ENCODE peak calls at places on chromosomes 13 and 19, in seven cellular contexts. Y is neural progenitor cell, M is SJSA1, D is esophagus squamous epithelium, L is WERI-Rb-1, Q is cardiac fibroblast, T is tibial nerve. X is an unnamed sample.

GRCh38 chr13:110298566-110299321 is 8.2 kb downstream of the COL4A1 start:
- DNase-seq in L (no peak), Q (peak; percentile 70), M (peak; percentile 47), T (no peak), Y (no peak), D (no peak), X (no peak)

GRCh38 chr13:29861694-29862110 is 11.3 kb upstream of the UBL3 start:
- DNase-seq in M (peak; percentile 88), Q (no peak), D (no peak), L (no peak), Y (no peak), T (no peak), X (no peak)

GRCh38 chr13:78147905-78148304 is 229.3 kb upstream of the EDNRB start:
- DNase-seq in M (no peak), L (no peak), D (no peak), Q (peak; percentile 65), Y (no peak), T (no peak), X (no peak)

GRCh38 chr13:33728271-33729037 is 89.5 kb upstream of the RFC3 start:
- DNase-seq in L (no peak), T (peak; percentile 59), M (no peak), Q (peak; percentile 48), Y (no peak), D (no peak), X (no peak)

GRCh38 chr19:1064661-1065605 is 2.0 kb upstream of the ARHGAP45 start:
- DNase-seq in L (no peak), D (no peak), Q (peak; percentile 74), T (no peak), M (peak; percentile 71), Y (peak; percentile 87), X (no peak)

GRCh38 chr19:21498651-21499050 is 6.8 kb upstream of the ZNF429 start:
- DNase-seq in M (no peak), L (no peak), T (no peak), Y (no peak), Q (no peak), D (no peak), X (no peak)

GRCh38 chr13:35714096-35714495 is 237.6 kb upstream of the MAB21L1 start:
- DNase-seq in T (no peak), Y (peak; percentile 52), L (peak; percentile 74), M (no peak), D (no peak), Q (no peak), X (no peak)

GRCh38 chr19:7756258-7756657 is 6.8 kb upstream of the CLEC4M start:
- DNase-seq in D (no peak), Y (no peak), T (no peak), L (no peak), Q (no peak), M (no peak), X (no peak)

GRCh38 chr19:42220751-42221097 is 612 bp downstream of the ZNF526 start:
- DNase-seq in Q (no peak), L (no peak), M (no peak), D (no peak), T (no peak), Y (peak; percentile 13), X (no peak)

GRCh38 chr13:61685683-61686013 is 270.0 kb upstream of the PCDH20 start:
- DNase-seq in Y (peak; percentile 68), L (peak; percentile 20), D (no peak), M (no peak), T (no peak), Q (no peak), X (no peak)

GRCh38 chr13:44818428-44818827 is 170.8 kb downstream of the NUFIP1 start:
- DNase-seq in T (no peak), Y (peak; percentile 81), M (no peak), Q (peak; percentile 45), L (peak; percentile 46), D (no peak), X (no peak)

GRCh38 chr19:55652311-55653078 is 2.3 kb upstream of the U2AF2 start:
- DNase-seq in Y (no peak), T (no peak), Q (no peak), M (no peak), D (no peak), L (no peak), X (no peak)

GRCh38 chr19:14048439-14049153 is 13.3 kb downstream of the PALM3 start:
- DNase-seq in D (no peak), L (peak; percentile 65), T (no peak), Q (no peak), Y (peak; percentile 56), M (peak; percentile 50), X (no peak)

GRCh38 chr13:30033681-30034447 is 183.4 kb upstream of the UBL3 start:
- DNase-seq in T (no peak), D (no peak), M (peak; percentile 66), Y (no peak), L (no peak), Q (peak; percentile 33), X (no peak)

GRCh38 chr19:14979136-14979497 is 547 bp downstream of the SLC1A6 start:
- DNase-seq in T (no peak), Y (peak; percentile 60), L (no peak), M (no peak), D (no peak), Q (no peak), X (peak; percentile 65)

GRCh38 chr19:52735734-52736133 is 890 bp upstream of the ZNF611 start:
- DNase-seq in Q (no peak), Y (peak; percentile 90), M (no peak), D (no peak), L (peak; percentile 95), T (peak; percentile 46), X (peak; percentile 18)

GRCh38 chr19:39842693-39843435 is 3.3 kb downstream of the FBL start:
- DNase-seq in M (no peak), L (no peak), Y (no peak), Q (no peak), D (no peak), T (no peak), X (no peak)
- H3K4me3 ChIP-seq in M (no peak overlapping the region), L (no peak overlapping the region), Y (no peak overlapping the region), Q (no peak overlapping the region), D (no peak overlapping the region), T (no peak overlapping the region), X (no peak overlapping the region)

DNA sequence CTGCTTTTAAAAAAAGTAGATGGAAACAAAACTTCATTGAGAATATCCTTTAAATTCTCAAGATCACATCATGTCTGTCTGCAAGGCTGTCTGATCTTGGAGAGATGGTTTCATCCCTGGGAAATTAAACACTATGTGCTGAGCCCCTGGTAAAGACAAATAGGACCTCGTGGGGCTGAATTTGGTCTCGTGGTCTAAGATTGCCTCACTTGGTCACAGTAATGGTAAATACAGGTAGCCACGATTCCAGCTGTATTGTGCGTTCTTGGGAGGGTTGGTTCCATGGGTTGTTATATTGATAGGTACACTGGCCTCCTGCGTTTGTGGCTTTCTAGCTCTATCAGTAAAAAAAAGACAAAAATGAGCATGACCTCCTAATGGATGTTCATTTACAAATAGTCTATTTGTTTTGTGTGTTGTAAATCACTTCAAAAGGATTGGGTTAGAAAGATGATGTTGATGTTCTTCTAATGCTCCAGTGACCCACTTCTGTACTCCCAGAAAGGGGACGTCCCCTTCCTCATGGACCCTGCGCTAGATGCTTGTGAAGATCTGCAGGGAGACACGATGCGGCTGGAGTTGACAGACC is 1.7 kb downstream of the CEBPG start:
- DNase-seq in Y (no peak), M (no peak), Q (no peak), D (no peak), T (no peak), L (no peak), X (no peak)
- H3K4me3 ChIP-seq in Y (peak overlapping the region; percentile 99), M (peak overlapping the region; percentile 100), Q (no peak overlapping the region), D (peak overlapping the region; percentile 87), T (peak overlapping the region; percentile 88), L (no peak overlapping the region), X (no peak overlapping the region)

DNA sequence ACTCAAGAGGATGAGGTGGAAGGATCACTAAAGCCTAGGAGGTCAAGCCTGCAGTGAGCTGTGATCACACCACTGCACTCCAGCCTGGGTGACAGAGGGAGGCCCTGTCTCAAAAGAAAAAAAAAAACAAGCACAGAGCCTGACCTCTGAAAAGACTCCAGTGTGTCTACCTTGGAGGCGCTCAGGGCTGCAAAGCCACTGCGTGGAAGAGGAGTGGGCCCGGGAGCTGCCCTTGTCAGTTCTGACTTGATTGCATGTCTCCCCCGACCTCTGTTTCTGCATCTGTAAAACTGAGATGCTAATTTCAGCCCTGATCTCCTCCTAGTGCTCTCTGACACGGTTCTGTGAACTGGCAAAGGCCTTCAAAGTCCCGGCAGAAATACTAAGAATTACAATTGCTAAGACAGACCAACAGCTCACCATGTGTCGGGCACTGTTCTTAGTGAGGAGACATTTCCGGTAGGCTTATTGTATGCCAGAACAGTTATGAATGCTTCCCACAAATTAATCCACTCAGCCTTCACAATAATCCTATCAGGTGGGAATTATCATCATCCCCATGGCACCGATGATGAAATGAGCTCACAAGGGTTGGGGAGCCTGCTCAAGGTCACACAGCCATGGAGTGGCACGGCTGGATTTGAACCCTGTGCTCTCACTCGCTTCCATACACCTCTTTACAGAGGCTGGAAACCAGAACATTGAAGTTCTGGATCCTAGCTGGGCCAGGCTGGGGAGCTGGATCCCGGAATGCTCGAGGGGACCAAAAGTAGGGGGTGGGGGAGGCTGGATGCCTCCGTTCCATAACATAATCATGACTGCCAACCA is 3.5 kb downstream of the AKT2 start:
- DNase-seq in Q (no peak), T (no peak), D (no peak), Y (no peak), M (no peak), L (no peak), X (no peak)
- H3K4me3 ChIP-seq in Q (no peak overlapping the region), T (no peak overlapping the region), D (no peak overlapping the region), Y (no peak overlapping the region), M (no peak overlapping the region), L (no peak overlapping the region), X (no peak overlapping the region)

GRCh38 chr19:43783636-43784035 is 2.9 kb upstream of the KCNN4 start:
- DNase-seq in Y (no peak), D (no peak), M (no peak), L (no peak), Q (no peak), T (no peak), X (no peak)

GRCh38 chr19:43782689-43783231 is 2.0 kb upstream of the KCNN4 start:
- DNase-seq in M (no peak), T (no peak), L (no peak), Y (no peak), Q (no peak), D (no peak), X (peak; percentile 65)

GRCh38 chr19:43782311-43782660 is 1.5 kb upstream of the KCNN4 start:
- DNase-seq in T (no peak), Q (no peak), Y (no peak), L (no peak), M (no peak), D (no peak), X (no peak)

GRCh38 chr19:43784981-43785808 is 4.4 kb upstream of the KCNN4 start:
- DNase-seq in M (peak; percentile 69), Q (peak; percentile 74), T (no peak), D (no peak), L (peak; percentile 62), Y (peak; percentile 86), X (no peak)

DNA sequence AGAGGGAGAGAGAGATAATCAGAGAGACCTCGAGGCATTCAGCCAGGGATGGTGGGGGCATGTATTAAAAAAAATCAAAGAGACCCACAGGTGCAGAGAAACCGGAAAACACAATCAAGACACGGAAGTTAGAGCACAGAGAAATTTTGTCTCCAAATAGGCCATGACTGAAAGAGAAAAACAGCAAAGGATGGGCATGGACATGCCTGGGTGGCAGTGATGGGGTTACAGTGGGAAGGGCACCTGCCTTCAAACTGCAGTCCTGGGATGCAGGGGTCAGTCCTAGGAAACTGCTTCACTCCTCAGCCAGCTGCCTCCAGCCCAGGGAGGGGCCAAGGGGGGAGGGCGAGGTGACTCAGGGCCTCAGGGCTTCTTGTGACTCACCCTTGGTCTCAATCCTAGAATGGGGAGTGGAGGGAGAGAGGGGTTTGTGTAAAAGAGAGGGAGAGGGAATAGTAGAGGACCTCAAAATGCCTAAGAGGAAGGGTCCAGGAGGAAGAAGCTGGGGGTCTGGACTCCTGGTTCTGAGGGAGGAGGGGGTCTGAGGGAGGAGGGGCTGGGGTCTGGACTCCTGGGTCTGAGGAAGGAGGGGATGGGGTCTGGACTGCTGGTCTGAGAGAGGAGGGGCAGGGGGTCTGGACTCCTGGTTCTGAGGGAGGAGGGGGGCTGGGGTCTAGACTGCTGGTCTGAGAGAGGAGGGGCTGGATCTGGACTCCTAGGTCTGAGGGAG is 3.6 kb upstream of the KCNN4 start:
- DNase-seq in Y (no peak), M (peak; percentile 88), D (no peak), L (peak; percentile 39), T (no peak), Q (peak; percentile 75), X (no peak)
- H3K4me3 ChIP-seq in Y (no peak overlapping the region), M (no peak overlapping the region), D (no peak overlapping the region), L (no peak overlapping the region), T (no peak overlapping the region), Q (no peak overlapping the region), X (no peak overlapping the region)

X was measured in lower leg skin.